ENCODE peak calls at places on chromosomes 5 and 9, in ten cellular contexts. G is kidney, D is IMR-90, X is stomach, E is psoas muscle, U is lower leg skin, I is coronary artery, Q is fibroblast of lung, A is breast epithelium, N is H1. R is an unnamed sample.

GRCh38 chr5:124888622-124889521 is 142.4 kb upstream of the ZNF608 start:
- DNase-seq in D (no peak), Q (no peak), I (no peak), N (no peak), X (no peak), U (no peak), E (no peak), G (no peak), A (no peak), R (no peak)

GRCh38 chr5:136638084-136638483 is 272.7 kb upstream of the TRPC7 start:
- DNase-seq in N (no peak), X (no peak), I (no peak), G (no peak), E (no peak), U (no peak), D (no peak), Q (no peak), A (no peak), R (no peak)

GRCh38 chr5:137332296-137332695 is 166.8 kb downstream of the SPOCK1 start:
- DNase-seq in Q (no peak), D (no peak), A (no peak), E (no peak), U (no peak), N (no peak), X (no peak), I (no peak), G (no peak), R (no peak)

GRCh38 chr5:174312270-174312617 is 266.7 kb downstream of the NSG2 start:
- DNase-seq in Q (no peak), I (no peak), U (no peak), G (no peak), N (no peak), E (no peak), A (no peak), X (no peak), D (no peak), R (no peak)

GRCh38 chr9:92265159-92265558 is 28.3 kb downstream of the IARS1 start:
- DNase-seq in U (no peak), Q (peak; percentile 8), E (no peak), A (no peak), I (no peak), D (peak; percentile 32), G (no peak), X (no peak), N (no peak), R (no peak)

GRCh38 chr5:166907314-166907713 is 1384.1 kb upstream of the WWC1 start:
- DNase-seq in G (no peak), X (no peak), Q (peak; percentile 87), E (no peak), D (no peak), I (no peak), A (no peak), N (no peak), U (no peak), R (peak; percentile 43)

GRCh38 chr5:138032028-138032571 is 779 bp downstream of the FAM13B start:
- DNase-seq in Q (peak; percentile 44), G (peak; percentile 90), N (peak; percentile 29), X (peak; percentile 64), U (peak; percentile 58), E (peak; percentile 69), I (no peak), A (peak; percentile 62), D (peak; percentile 43), R (no peak)

GRCh38 chr9:99819123-99819483 is 2.6 kb upstream of the NR4A3 start:
- DNase-seq in Q (no peak), D (no peak), A (no peak), U (no peak), I (no peak), N (no peak), X (no peak), G (no peak), E (no peak), R (no peak)

GRCh38 chr5:58246521-58246944 is 213.4 kb downstream of the PLK2 start:
- DNase-seq in E (no peak), U (no peak), I (no peak), A (no peak), G (no peak), D (no peak), N (no peak), Q (peak; percentile 19), X (no peak), R (no peak)

GRCh38 chr5:129094924-129095797 is 612 bp downstream of the ISOC1 start:
- DNase-seq in Q (peak; percentile 29), I (peak; percentile 82), G (peak; percentile 92), A (peak; percentile 25), X (peak; percentile 68), N (no peak), U (peak; percentile 36), E (peak; percentile 75), D (peak; percentile 31), R (no peak)

GRCh38 chr5:120848883-120849282 is 384.8 kb downstream of the PRR16 start:
- DNase-seq in I (no peak), G (no peak), Q (no peak), A (no peak), D (no peak), X (no peak), N (no peak), E (no peak), U (no peak), R (no peak)

GRCh38 chr9:23587903-23588302 is 238.1 kb downstream of the ELAVL2 start:
- DNase-seq in N (peak; percentile 9), E (no peak), A (no peak), I (no peak), X (no peak), U (no peak), Q (no peak), D (no peak), G (no peak), R (no peak)

GRCh38 chr5:4361626-4362281 is 766.1 kb downstream of the IRX1 start:
- DNase-seq in X (no peak), G (no peak), U (no peak), I (no peak), A (no peak), N (no peak), Q (no peak), E (no peak), D (no peak), R (no peak)

GRCh38 chr9:70134360-70134759 is 90.7 kb downstream of the MAMDC2 start:
- DNase-seq in U (no peak), A (no peak), Q (no peak), D (no peak), E (no peak), N (no peak), I (no peak), X (no peak), G (no peak), R (no peak)
- TF ChIP-seq CTCF in U (no peak), A (no peak), Q (no peak), D (no peak), E (no peak), N (no peak), I (no peak), X (no peak), G (no peak), R (no peak)

GRCh38 chr5:32612134-32612888 is 27.0 kb downstream of the SUB1 start:
- DNase-seq in I (no peak), U (no peak), X (no peak), Q (peak; percentile 82), D (peak; percentile 20), E (no peak), A (no peak), N (no peak), G (no peak), R (peak; percentile 34)
- H3K4me3 ChIP-seq in I (no peak overlapping the region), U (no peak overlapping the region), X (no peak overlapping the region), Q (no peak overlapping the region), D (no peak overlapping the region), E (no peak overlapping the region), A (no peak overlapping the region), N (no peak overlapping the region), G (no peak overlapping the region), R (no peak overlapping the region)

GRCh38 chr5:139710370-139711066 is 62.4 kb downstream of the CXXC5 start:
- DNase-seq in G (peak; percentile 88), N (no peak), Q (peak; percentile 62), U (peak; percentile 36), D (peak; percentile 39), X (peak; percentile 54), A (peak; percentile 54), I (no peak), E (peak; percentile 44), R (peak; percentile 80)

GRCh38 chr5:139709587-139710369 is 61.6 kb downstream of the CXXC5 start:
- DNase-seq in X (no peak), E (peak; percentile 54), U (no peak), I (no peak), N (no peak), Q (no peak), G (peak; percentile 87), A (no peak), D (no peak), R (peak; percentile 75)

GRCh38 chr5:139707445-139708003 is 59.4 kb downstream of the CXXC5 start:
- DNase-seq in U (no peak), Q (no peak), X (no peak), I (no peak), E (no peak), G (no peak), D (no peak), A (no peak), N (no peak), R (no peak)

GRCh38 chr5:139708877-139709586 is 60.9 kb downstream of the CXXC5 start:
- DNase-seq in A (peak; percentile 50), E (peak; percentile 70), X (peak; percentile 57), G (peak; percentile 91), U (no peak), D (peak; percentile 28), N (no peak), Q (peak; percentile 76), I (peak; percentile 84), R (peak; percentile 85)

DNA sequence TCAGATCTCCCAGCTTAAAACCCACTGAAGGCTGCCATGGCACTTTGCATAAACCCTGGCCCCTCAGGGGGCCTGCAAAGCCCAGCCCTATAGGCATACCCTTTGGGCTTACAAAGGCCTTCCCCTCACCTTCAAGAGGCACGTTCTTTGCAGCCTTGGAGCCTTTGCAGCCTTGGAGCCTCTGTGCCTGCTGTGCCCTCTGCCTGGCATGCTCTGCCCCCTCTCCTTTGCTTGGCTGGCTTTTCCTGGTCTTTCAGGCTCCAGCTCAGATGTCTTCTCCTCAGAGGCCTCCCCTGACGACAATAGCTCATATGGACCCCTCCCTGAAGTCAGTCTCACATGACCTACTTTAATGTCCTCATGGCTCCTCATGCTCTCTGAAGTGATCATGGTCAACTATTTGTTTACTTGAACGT is 60.3 kb downstream of the CXXC5 start:
- DNase-seq in N (no peak), X (no peak), G (no peak), E (no peak), D (no peak), U (no peak), I (no peak), Q (no peak), A (no peak), R (no peak)
- TF ChIP-seq CTCF in N (no peak), X (no peak), G (no peak), E (no peak), D (no peak), U (no peak), I (no peak), Q (no peak), A (no peak), R (no peak)

DNA sequence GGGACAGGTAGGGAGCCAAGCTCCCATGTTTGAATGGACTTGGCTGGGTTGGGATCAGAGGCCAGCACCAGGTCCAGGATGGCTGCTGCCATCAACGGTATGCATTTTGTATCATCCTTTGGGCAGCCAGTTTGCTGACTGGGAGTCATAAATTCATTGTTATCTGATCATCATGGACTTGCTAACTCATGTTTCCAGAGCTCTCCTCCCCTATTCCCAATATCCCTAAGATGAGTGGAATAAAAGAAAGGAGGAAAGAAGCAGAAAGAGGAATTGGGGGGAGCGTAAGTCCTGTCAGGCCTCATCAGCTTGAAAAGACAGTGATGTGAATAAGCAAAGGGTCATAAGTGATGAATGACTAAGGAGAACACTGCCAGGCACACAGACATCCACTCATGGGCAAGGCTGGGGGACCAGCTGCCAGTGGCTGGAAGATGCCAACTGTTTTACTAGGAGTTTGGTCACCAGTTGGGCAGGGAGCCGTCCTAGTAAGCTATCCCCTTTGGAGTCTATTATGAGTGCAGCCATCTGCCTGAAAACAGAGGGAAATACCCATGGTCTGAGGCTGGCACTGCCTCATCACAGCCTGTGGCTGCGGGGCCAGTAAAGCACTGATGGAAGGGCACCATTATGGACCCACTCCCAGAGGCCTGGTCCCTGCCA is 187.0 kb upstream of the PANK3 start:
- DNase-seq in A (no peak), E (no peak), D (no peak), I (no peak), U (no peak), N (no peak), G (no peak), X (no peak), Q (no peak), R (no peak)
- H3K4me3 ChIP-seq in A (no peak overlapping the region), E (no peak overlapping the region), D (no peak overlapping the region), I (peak overlapping the region; percentile 8), U (no peak overlapping the region), N (no peak overlapping the region), G (no peak overlapping the region), X (no peak overlapping the region), Q (no peak overlapping the region), R (no peak overlapping the region)